ENCODE peak calls at places on chromosomes 2 and 18, in seven cellular contexts. Z is K562, M is esophagus squamous epithelium, X is foreskin fibroblast, P is heart left ventricle, Q is PC-9, U is heart right ventricle. H is an unnamed sample.

GRCh38 chr2:41962912-41963652 is 84.7 kb upstream of the PKDCC start:
- DNase-seq in U (no peak), M (no peak), Z (no peak), P (no peak), Q (no peak), X (no peak), H (no peak)

GRCh38 chr18:52442686-52443085 is 102.7 kb downstream of the DCC start:
- DNase-seq in P (no peak), M (no peak), Q (no peak), X (no peak), U (no peak), Z (no peak), H (no peak)

GRCh38 chr2:67289921-67290371 is 107.2 kb upstream of the ETAA1 start:
- DNase-seq in X (peak; percentile 66), Z (no peak), U (no peak), Q (peak; percentile 97), P (no peak), M (no peak), H (no peak)

GRCh38 chr18:44067201-44067600 is 613.5 kb upstream of the SETBP1 start:
- DNase-seq in Z (no peak), U (no peak), M (no peak), P (no peak), X (no peak), Q (no peak), H (no peak)

GRCh38 chr2:181683518-181684453 is 3.5 kb upstream of the NEUROD1 start:
- DNase-seq in Q (no peak), X (peak; percentile 73), Z (peak; percentile 20), U (no peak), M (no peak), P (no peak), H (no peak)

GRCh38 chr2:290090-290722 is 2.3 kb upstream of the ALKAL2 start:
- DNase-seq in Q (no peak), U (peak; percentile 73), X (peak; percentile 84), P (peak; percentile 73), Z (peak; percentile 82), M (no peak), H (peak; percentile 64)

GRCh38 chr2:202187570-202187969 is 50.8 kb downstream of the SUMO1 start:
- DNase-seq in P (no peak), U (no peak), X (no peak), Z (no peak), M (no peak), Q (peak; percentile 53), H (no peak)

GRCh38 chr2:30915485-30915884 is 108.2 kb upstream of the CAPN13 start:
- DNase-seq in Q (no peak), Z (peak; percentile 17), M (no peak), P (no peak), X (peak; percentile 13), U (peak; percentile 27), H (peak; percentile 74)

DNA sequence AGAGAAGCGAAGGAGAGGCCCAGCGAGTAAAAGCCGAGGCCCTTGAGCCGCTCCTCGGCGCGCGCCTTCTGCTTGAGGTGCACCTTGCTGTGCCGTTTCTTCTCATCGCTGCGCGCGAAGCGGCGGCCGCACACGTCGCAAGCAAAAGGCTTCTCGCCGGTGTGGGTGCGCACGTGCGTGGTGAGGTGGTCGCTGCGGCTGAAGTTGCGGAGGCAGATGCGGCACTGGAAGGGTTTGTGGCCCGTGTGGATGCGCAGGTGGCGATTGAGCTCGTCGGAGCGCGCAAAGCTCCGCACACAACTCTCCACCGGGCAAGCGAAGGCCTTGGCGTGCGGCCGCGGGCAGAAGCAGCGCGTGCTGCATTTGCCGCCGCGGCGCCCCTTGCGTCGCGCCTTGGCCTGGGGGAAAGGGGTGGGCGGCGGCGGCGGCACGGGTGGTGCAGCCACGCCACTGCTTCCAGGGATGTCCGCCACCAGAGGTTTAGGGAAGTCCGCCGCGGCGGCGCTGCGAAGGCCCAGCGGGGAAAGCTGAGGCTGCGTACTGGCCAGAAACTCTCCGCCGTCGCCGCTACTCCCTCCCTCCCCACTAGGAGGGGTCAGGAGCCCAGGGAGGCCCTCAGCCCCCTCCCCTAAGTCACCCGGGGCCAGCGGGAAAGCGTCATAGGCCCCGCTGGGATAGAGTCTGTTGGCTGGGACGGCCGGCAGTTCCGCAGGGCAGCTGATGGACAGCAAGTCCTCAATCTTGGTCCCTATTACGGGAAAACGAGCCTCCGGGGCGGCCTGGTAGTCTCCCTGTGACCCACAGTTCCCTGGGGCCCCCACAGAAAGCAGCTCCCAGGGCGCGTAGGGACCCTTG is 1.7 kb downstream of the EGR4 start:
- DNase-seq in X (peak; percentile 19), U (peak; percentile 11), Q (no peak), Z (no peak), M (no peak), P (no peak), H (peak; percentile 42)
- H3K4me3 ChIP-seq in X (no peak overlapping the region), U (no peak overlapping the region), Q (no peak overlapping the region), Z (no peak overlapping the region), M (no peak overlapping the region), P (peak overlapping the region; percentile 26), H (no peak overlapping the region)

GRCh38 chr2:17149945-17150344 is 368.3 kb downstream of the RAD51AP2 start:
- DNase-seq in Z (no peak), P (no peak), Q (no peak), U (no peak), M (no peak), X (no peak), H (no peak)

GRCh38 chr2:17146358-17146757 is 371.9 kb downstream of the RAD51AP2 start:
- DNase-seq in X (no peak), M (no peak), P (no peak), Z (no peak), U (no peak), Q (no peak), H (no peak)

GRCh38 chr2:17148298-17149228 is 369.7 kb downstream of the RAD51AP2 start:
- DNase-seq in M (no peak), U (no peak), X (peak; percentile 65), Z (peak; percentile 40), Q (no peak), P (no peak), H (no peak)
- TF ChIP-seq CTCF in M (no peak), U (peak; percentile 35), X (peak; percentile 47), Z (peak; percentile 60), Q (no peak), P (no peak), H (peak; percentile 23)

GRCh38 chr2:96321230-96322103 is 3.6 kb upstream of the ITPRIPL1 start:
- DNase-seq in Z (peak; percentile 71), M (no peak), Q (no peak), P (peak; percentile 71), U (peak; percentile 71), X (peak; percentile 67), H (peak; percentile 71)
- H3K4me3 ChIP-seq in Z (peak overlapping the region; percentile 52), M (peak overlapping the region; percentile 39), Q (peak overlapping the region; percentile 66), P (peak overlapping the region; percentile 56), U (peak overlapping the region; percentile 54), X (peak overlapping the region; percentile 48), H (peak overlapping the region; percentile 72)

GRCh38 chr2:176093889-176094232 is 1.3 kb downstream of the HOXD13 start:
- DNase-seq in M (no peak), Q (no peak), P (no peak), Z (no peak), X (no peak), U (no peak), H (no peak)

GRCh38 chr2:176094307-176094706 is 1.8 kb downstream of the HOXD13 start:
- DNase-seq in M (no peak), X (no peak), Q (no peak), P (no peak), U (no peak), Z (no peak), H (no peak)

GRCh38 chr2:176092270-176093144 is at the start of gene HOXD13:
- DNase-seq in P (peak; percentile 10), X (peak; percentile 67), U (no peak), Q (no peak), Z (no peak), M (no peak), H (peak; percentile 47)

GRCh38 chr2:176091329-176092258 is 927 bp upstream of the HOXD13 start:
- DNase-seq in U (no peak), Q (no peak), M (no peak), P (peak; percentile 13), X (no peak), Z (no peak), H (no peak)

DNA sequence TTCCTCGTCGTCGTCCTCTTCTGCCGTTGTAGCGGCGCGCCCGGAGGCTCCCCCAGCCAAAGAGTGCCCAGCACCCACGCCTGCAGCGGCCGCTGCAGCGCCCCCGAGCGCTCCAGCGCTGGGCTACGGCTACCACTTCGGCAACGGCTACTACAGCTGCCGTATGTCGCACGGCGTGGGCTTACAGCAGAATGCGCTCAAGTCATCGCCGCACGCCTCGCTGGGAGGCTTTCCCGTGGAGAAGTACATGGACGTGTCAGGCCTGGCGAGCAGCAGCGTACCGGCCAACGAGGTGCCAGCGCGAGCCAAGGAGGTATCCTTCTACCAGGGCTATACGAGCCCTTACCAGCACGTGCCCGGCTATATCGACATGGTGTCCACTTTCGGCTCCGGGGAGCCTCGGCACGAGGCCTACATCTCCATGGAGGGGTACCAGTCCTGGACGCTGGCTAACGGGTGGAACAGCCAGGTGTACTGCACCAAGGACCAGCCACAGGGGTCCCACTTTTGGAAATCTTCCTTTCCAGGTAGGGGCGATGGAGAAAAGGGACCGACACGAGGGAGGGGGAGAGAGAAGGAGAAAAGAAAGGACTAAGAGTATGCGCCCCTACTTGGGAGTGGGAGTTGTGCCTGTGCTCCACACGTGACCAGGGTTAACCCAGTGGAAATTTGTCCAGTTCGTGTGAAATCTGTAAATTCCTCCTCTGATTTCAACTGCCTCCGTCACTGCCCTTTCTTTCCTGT is 796 bp downstream of the HOXD13 start:
- DNase-seq in X (peak; percentile 82), U (no peak), Q (no peak), Z (no peak), M (no peak), P (no peak), H (no peak)
- TF ChIP-seq CTCF in X (peak; percentile 19), U (no peak), Q (no peak), Z (no peak), M (no peak), P (no peak), H (peak; percentile 15)

DNA sequence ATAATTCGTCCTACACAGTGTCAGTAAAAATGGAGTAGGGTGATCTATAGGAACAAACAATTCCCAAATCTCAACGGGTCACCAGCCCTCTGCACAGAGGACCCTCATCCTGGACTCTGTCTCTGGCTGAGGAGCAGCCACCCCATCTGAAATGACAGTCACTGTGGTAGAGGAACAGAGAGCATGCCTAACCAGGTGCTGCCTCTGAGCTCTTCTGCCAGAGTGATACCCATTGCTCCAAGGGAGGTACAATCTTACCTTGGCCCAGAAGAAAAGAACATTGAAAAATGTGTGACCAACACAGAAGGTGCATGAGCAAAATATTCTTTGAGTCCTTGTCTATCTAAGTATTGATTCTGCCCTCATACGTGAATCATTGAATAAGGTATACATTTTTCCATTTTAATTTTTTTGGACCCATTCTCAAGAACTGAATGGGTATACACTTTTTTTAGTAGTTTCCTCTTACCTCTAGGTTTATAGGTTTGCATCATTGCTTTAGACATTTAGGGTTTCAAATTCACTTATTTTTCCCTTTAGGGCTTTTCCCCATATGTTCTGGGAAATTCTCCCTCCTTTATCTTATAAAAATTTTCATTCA is 8.7 kb downstream of the SP140 start:
- DNase-seq in Q (no peak), Z (no peak), M (no peak), P (no peak), U (no peak), X (no peak), H (no peak)
- H3K4me3 ChIP-seq in Q (no peak overlapping the region), Z (no peak overlapping the region), M (no peak overlapping the region), P (no peak overlapping the region), U (no peak overlapping the region), X (no peak overlapping the region), H (no peak overlapping the region)

H was measured in BE2C.